ENCODE peak calls at places on chromosome 2, in four cellular contexts. B is HL-60; J is fibroblast of mammary gland; S is activated CD8-positive, alpha-beta T cell treated with anti-CD3 and anti-CD28 coated beads for 36 hours. O is an unnamed sample.

GRCh38 chr2:106948550-106948949 is 62.6 kb upstream of the ST6GAL2 start:
- DNase-seq in B (no peak), J (no peak), S (no peak), O (no peak)

GRCh38 chr2:974454-974853 is 23.8 kb downstream of the SNTG2 start:
- DNase-seq in S (peak), J (no peak), B (no peak), O (no peak)

GRCh38 chr2:64707276-64707675 is 53.6 kb upstream of the SERTAD2 start:
- DNase-seq in S (no peak), B (no peak), J (no peak), O (no peak)

GRCh38 chr2:42618972-42619371 is 50.5 kb downstream of the MTA3 start:
- DNase-seq in J (peak), B (no peak), S (no peak), O (no peak)

GRCh38 chr2:170820647-170821630 is 4.3 kb downstream of the GAD1 start:
- DNase-seq in J (no peak), B (no peak), S (no peak), O (no peak)

GRCh38 chr2:9109871-9110270 is 96.7 kb upstream of the ASAP2 start:
- DNase-seq in B (no peak), J (no peak), S (no peak), O (no peak)

GRCh38 chr2:224837558-224837957 is 121.4 kb upstream of the CCDC195 start:
- DNase-seq in S (no peak), J (peak), B (no peak), O (no peak)

GRCh38 chr2:128444816-128445532 is 126.3 kb upstream of the HS6ST1 start:
- DNase-seq in B (no peak), S (no peak), J (no peak), O (peak)

GRCh38 chr2:15733867-15734765 is 142.4 kb downstream of the DDX1 start:
- DNase-seq in S (no peak), B (no peak), J (peak), O (no peak)

GRCh38 chr2:201500534-201500933 is 49.0 kb downstream of the STRADB start:
- DNase-seq in S (no peak), J (peak), B (peak), O (no peak)

GRCh38 chr2:218032336-218033171 is 29.8 kb upstream of the TNS1 start:
- DNase-seq in J (no peak), S (no peak), B (no peak), O (no peak)

GRCh38 chr2:6073260-6074141 is 381.3 kb downstream of the SOX11 start:
- DNase-seq in S (no peak), J (no peak), B (no peak), O (no peak)

GRCh38 chr2:232350804-232351685 is 27.5 kb upstream of the ALPP start:
- DNase-seq in B (no peak), J (no peak), S (no peak), O (peak)

GRCh38 chr2:207913772-207914358 is 111.5 kb downstream of the PLEKHM3 start:
- DNase-seq in S (no peak), J (no peak), B (no peak), O (no peak)

GRCh38 chr2:190947711-190948251 is 66.2 kb downstream of the STAT1 start:
- DNase-seq in B (no peak), J (peak), S (peak), O (no peak)

GRCh38 chr2:150167711-150168110 is 319.8 kb downstream of the RND3 start:
- DNase-seq in B (no peak), J (peak), S (no peak), O (no peak)

GRCh38 chr2:190418717-190419116 is 10.6 kb downstream of the MFSD6 start:
- DNase-seq in S (no peak), B (no peak), J (no peak), O (no peak)

GRCh38 chr2:68359889-68360288 is 5.2 kb upstream of the PLEK start:
- DNase-seq in S (no peak), B (no peak), J (no peak), O (no peak)
- TF ChIP-seq CTCF in S (peak), B (no peak), J (peak), O (no peak)

DNA sequence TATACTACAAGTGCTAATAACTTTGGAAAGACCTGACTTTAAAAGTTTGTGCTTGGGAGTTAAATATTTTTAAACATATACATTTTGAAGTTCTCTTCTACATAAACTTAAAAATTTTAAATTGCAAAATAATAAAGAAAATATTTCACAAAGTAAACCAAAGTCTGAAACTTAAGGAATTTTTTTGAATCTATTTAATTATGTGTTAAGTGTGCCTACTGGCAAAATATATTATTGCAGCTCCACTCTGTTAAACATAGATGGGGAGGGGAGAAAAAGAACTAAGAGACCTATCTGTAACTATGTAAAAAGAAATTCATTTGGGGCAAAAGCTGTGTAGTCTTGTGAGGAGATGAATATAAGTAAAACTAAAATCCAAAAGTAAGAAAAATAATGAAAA is 133.3 kb upstream of the UBE2E3 start:
- DNase-seq in S (no peak), B (no peak), J (no peak), O (no peak)
- TF ChIP-seq CTCF in S (no peak), B (no peak), J (peak), O (no peak)

GRCh38 chr2:222311978-222312738 is 13.4 kb upstream of the PAX3 start:
- DNase-seq in B (no peak), S (no peak), J (no peak), O (no peak)

GRCh38 chr2:222313816-222314215 is 15.0 kb upstream of the PAX3 start:
- DNase-seq in S (no peak), J (no peak), B (no peak), O (no peak)

GRCh38 chr2:222318026-222318711 is 19.4 kb upstream of the PAX3 start:
- DNase-seq in J (peak), S (peak), B (no peak), O (no peak)

GRCh38 chr2:222318712-222319575 is 20.1 kb upstream of the PAX3 start:
- DNase-seq in B (no peak), S (peak), J (no peak), O (no peak)

DNA sequence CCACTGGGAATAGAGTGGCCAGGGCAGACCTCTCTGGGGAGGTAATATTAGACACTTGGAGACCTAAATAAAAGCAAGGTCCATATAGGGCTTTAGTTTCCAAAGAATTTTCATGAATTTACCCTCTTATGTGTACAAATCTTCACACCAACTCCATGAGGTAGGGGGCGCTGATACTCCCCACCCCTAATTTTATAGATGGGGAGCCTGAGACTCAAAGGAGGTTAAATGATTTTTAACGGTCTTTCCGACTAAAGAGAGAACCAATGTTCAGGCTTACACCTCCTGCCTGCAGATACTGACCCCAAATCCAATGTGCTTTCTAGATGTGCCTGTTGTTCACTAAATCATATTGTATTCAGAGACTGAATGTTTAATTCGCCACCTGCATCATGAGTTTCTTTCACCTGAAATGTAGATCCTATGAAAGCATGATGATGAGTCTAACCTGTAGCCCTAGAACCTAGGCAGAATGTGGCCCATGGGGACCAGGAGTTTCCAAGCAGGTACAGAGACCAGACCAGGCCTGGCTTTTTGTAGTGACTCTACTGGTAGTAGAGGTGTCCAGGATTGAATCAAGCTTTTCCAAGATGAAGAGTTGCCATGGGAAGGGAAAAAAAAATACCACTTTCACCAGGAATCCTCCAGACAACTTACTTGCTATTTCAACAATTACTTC is 16.8 kb upstream of the PAX3 start:
- DNase-seq in J (no peak), B (no peak), S (no peak), O (no peak)
- TF ChIP-seq CTCF in J (peak), B (no peak), S (no peak), O (peak)

GRCh38 chr2:113157108-113157896 is 16.5 kb upstream of the PSD4 start:
- DNase-seq in B (no peak), J (no peak), S (peak), O (no peak)
- TF ChIP-seq CTCF in B (no peak), J (no peak), S (no peak), O (no peak)

GRCh38 chr2:180733330-180733729 is 247.1 kb upstream of the UBE2E3 start:
- DNase-seq in B (no peak), S (no peak), J (no peak), O (no peak)
- TF ChIP-seq CTCF in B (no peak), S (no peak), J (no peak), O (no peak)

GRCh38 chr2:239065537-239065936 is 217.7 kb downstream of the TWIST2 start:
- DNase-seq in B (no peak), S (no peak), J (no peak), O (no peak)
- TF ChIP-seq CTCF in B (no peak), S (no peak), J (no peak), O (no peak)